ENCODE peak calls at places on chromosomes 12 and 14, in eight cellular contexts. I is A549; K is tibial artery; M is CD8-positive, alpha-beta memory T cell; F is mesendoderm; W is psoas muscle; D is ovary; Y is right lobe of liver. E is an unnamed sample.

GRCh38 chr12:122081697-122082221 is 3.2 kb downstream of the MLXIP start:
- DNase-seq in I (no peak), F (no peak), D (peak; percentile 75), M (peak; percentile 64), K (peak; percentile 63), W (peak; percentile 41), Y (peak; percentile 58), E (no peak)

GRCh38 chr12:21509768-21510167 is 8.2 kb downstream of the GOLT1B start:
- DNase-seq in M (peak; percentile 9), D (no peak), Y (no peak), W (no peak), K (no peak), I (no peak), F (no peak), E (no peak)

GRCh38 chr12:51393676-51394545 is 2.7 kb upstream of the GALNT6 start:
- DNase-seq in Y (no peak), W (no peak), I (no peak), D (no peak), F (no peak), M (peak; percentile 35), K (no peak), E (no peak)

GRCh38 chr14:104998801-104999200 is 13.2 kb downstream of the CLBA1 start:
- DNase-seq in W (no peak), D (no peak), K (no peak), Y (peak; percentile 26), M (no peak), I (no peak), F (no peak), E (no peak)

GRCh38 chr12:130076752-130077151 is 85.5 kb upstream of the FZD10 start:
- DNase-seq in I (no peak), M (no peak), Y (no peak), K (no peak), D (no peak), W (no peak), F (peak; percentile 34), E (no peak)

GRCh38 chr12:121404734-121405133 is 4.8 kb downstream of the RNF34 start:
- DNase-seq in M (no peak), Y (no peak), D (no peak), F (no peak), I (no peak), K (no peak), W (no peak), E (no peak)

GRCh38 chr12:29103539-29103974 is 45.5 kb upstream of the FAR2 start:
- DNase-seq in W (no peak), M (peak; percentile 61), K (no peak), F (no peak), Y (no peak), D (no peak), I (no peak), E (no peak)

GRCh38 chr14:52277552-52277951 is 10.1 kb downstream of the PTGDR start:
- DNase-seq in K (no peak), W (no peak), Y (no peak), D (no peak), F (no peak), M (no peak), I (no peak), E (no peak)

GRCh38 chr12:49750027-49750977 is 8.9 kb downstream of the TMBIM6 start:
- DNase-seq in I (no peak), F (peak; percentile 72), D (no peak), Y (no peak), W (no peak), K (no peak), M (peak; percentile 36), E (no peak)

GRCh38 chr12:115660211-115660805 is 617.2 kb downstream of the MED13L start:
- DNase-seq in K (no peak), Y (no peak), W (peak; percentile 19), M (no peak), I (no peak), D (no peak), F (no peak), E (no peak)

DNA sequence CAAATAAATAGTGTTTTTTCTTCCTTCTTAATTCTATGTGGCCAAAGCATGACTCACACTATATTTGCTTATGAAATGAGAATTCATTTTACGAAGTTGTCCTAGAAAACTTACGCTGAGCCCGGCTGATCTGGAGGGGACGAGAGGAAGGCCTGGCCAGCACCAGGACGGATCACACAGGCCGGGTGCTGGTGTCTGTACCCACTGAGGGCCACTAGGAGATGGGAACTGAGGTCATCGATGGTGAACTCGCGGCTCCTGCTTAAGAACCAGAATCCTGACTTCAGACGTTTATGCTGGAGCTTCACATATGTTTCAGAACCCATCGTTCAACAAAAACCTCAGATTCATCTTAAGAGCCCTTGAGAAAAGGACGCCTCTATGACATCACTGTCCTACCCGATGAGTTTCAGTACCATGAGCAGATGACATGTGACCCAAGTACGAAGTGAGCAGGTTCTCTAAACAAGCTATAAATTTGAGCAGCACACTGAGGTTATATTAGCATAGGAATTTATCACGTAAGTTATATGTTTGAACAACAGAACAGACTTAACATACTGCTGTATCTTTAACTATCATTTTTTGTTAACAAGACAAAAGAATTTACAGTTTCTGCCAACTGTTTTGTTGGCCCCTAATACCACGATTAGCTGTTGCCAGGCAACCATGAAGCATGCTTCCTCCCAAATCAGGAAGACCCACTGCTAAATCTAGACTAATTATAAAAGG is 111.9 kb downstream of the FOXN3 start:
- DNase-seq in M (no peak), Y (no peak), W (peak; percentile 44), I (no peak), F (peak; percentile 58), D (peak; percentile 53), K (peak; percentile 75), E (no peak)
- H3K27ac ChIP-seq in M (no peak overlapping the region), Y (peak overlapping the region; percentile 29), W (peak overlapping the region; percentile 96), I (no peak overlapping the region), F (no peak overlapping the region), D (peak overlapping the region; percentile 88), K (peak overlapping the region; percentile 87), E (peak overlapping the region; percentile 92)

DNA sequence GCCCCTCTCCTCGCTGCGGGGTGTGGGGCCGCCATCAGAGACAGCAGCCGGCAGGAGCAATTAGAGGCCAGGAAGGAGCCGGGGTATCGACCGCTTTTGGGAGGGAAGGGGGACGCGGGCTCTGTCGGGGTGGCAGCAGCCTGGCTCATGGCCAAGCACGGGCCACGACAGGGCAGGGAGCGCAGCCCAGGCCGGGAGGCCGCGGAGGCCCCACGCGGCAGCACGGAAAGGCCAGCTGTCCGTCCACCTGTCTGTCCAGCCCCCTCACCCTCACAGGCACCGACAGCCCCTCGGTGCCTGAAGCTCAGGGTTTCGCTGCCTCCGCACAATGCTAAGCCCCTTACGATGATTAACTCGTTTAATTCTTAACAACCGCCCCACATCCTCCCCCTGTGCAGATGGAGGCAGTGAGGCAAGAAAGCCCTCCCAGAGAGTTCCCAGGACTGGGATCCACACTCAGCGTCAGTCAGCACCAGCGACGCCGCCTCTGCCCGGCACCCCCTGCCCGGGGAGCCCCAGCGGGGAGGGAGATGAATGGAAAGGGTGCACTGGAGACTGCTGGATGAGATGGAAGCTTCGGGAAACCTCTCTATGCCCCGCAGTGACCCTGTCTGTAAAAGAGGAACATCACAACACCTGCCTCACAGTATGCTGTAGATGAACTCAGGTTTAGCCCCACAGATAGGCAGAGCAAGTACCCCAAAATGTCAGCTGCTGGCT is 23.7 kb downstream of the NCOR2 start:
- DNase-seq in Y (no peak), D (peak; percentile 44), I (no peak), M (no peak), K (no peak), W (no peak), F (no peak), E (no peak)
- H3K27ac ChIP-seq in Y (no peak overlapping the region), D (peak overlapping the region; percentile 20), I (peak overlapping the region; percentile 80), M (no peak overlapping the region), K (no peak overlapping the region), W (peak overlapping the region; percentile 10), F (no peak overlapping the region), E (peak overlapping the region; percentile 33)

GRCh38 chr14:94936411-94936892 is 166.5 kb upstream of the GSC start:
- DNase-seq in D (no peak), M (no peak), W (peak; percentile 80), F (no peak), K (peak; percentile 86), I (no peak), Y (no peak), E (peak; percentile 65)
- H3K27ac ChIP-seq in D (peak overlapping the region; percentile 47), M (no peak overlapping the region), W (peak overlapping the region; percentile 50), F (no peak overlapping the region), K (peak overlapping the region; percentile 64), I (no peak overlapping the region), Y (no peak overlapping the region), E (peak overlapping the region; percentile 0)

GRCh38 chr12:124177276-124177950 is 117.5 kb upstream of the RFLNA start:
- DNase-seq in Y (no peak), M (no peak), D (no peak), I (no peak), F (peak; percentile 37), W (no peak), K (no peak), E (no peak)

GRCh38 chr12:124175731-124176130 is 119.2 kb upstream of the RFLNA start:
- DNase-seq in D (no peak), Y (no peak), I (no peak), F (no peak), W (no peak), M (no peak), K (no peak), E (no peak)

GRCh38 chr12:124174949-124175348 is 119.9 kb upstream of the RFLNA start:
- DNase-seq in W (no peak), K (no peak), M (no peak), Y (no peak), F (no peak), I (no peak), D (no peak), E (no peak)

GRCh38 chr12:124179936-124180605 is 114.8 kb upstream of the RFLNA start:
- DNase-seq in W (no peak), K (no peak), Y (no peak), D (no peak), I (no peak), M (no peak), F (no peak), E (no peak)

GRCh38 chr12:124177951-124178316 is 117.0 kb upstream of the RFLNA start:
- DNase-seq in F (no peak), I (no peak), M (no peak), K (no peak), Y (no peak), W (no peak), D (no peak), E (no peak)
- H3K27ac ChIP-seq in F (no peak overlapping the region), I (no peak overlapping the region), M (no peak overlapping the region), K (no peak overlapping the region), Y (no peak overlapping the region), W (no peak overlapping the region), D (no peak overlapping the region), E (no peak overlapping the region)

GRCh38 chr12:94771199-94771598 is 120.8 kb upstream of the TMCC3 start:
- DNase-seq in D (no peak), W (no peak), M (no peak), F (no peak), K (no peak), Y (no peak), I (no peak), E (no peak)
- H3K27ac ChIP-seq in D (no peak overlapping the region), W (no peak overlapping the region), M (no peak overlapping the region), F (no peak overlapping the region), K (no peak overlapping the region), Y (no peak overlapping the region), I (no peak overlapping the region), E (no peak overlapping the region)

DNA sequence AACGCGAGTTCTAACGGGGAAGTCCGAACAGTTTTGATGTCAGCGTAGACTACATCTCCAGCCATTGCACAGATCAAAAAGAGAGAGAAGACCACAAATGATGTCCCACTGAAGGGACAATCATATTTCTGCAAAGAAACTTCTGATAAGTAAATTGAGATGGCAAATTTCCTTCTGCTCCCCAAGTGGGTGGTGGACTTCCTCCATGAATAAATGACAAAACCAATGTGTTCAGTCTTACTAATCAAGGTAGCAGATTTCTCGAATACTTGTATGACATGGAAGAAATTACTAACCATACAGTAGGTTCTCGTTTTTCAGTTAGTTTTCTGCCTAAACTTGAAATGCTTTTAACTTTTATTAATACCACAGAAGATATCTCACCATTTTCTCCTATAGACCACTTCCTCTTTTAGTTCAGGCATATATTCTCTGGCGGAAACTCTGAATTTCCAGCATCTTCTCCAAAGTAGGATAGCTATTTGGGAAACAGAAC is at the start of gene CLECL1:
- DNase-seq in F (no peak), M (no peak), D (no peak), I (no peak), Y (no peak), W (no peak), K (no peak), E (no peak)
- H3K27ac ChIP-seq in F (no peak within 1 kb of the TSS), M (peak within 1 kb of the TSS; percentile 10), D (no peak within 1 kb of the TSS), I (no peak within 1 kb of the TSS), Y (no peak within 1 kb of the TSS), W (no peak within 1 kb of the TSS), K (no peak within 1 kb of the TSS), E (no peak within 1 kb of the TSS)

E was measured in caudate nucleus.